ENCODE peak calls at places on chromosome 15, in five cellular contexts. D is endothelial cell, F is pancreas, E is left ventricle myocardium inferior, J is NB4. X is an unnamed sample.

GRCh38 chr15:44034933-44035624 is 160.0 kb downstream of the FRMD5 start:
- DNase-seq in D (no peak), E (no peak), F (no peak), J (no peak), X (no peak)

GRCh38 chr15:30974112-30974511 is 17.3 kb downstream of the MTMR10 start:
- DNase-seq in E (no peak), J (no peak), F (no peak), D (no peak), X (no peak)

GRCh38 chr15:98943609-98944111 is 63.9 kb downstream of the PGPEP1L start:
- DNase-seq in E (peak), J (no peak), F (peak), D (no peak), X (no peak)

GRCh38 chr15:35281515-35281914 is 196.4 kb upstream of the NANOGP8 start:
- DNase-seq in F (no peak), D (no peak), E (no peak), J (no peak), X (no peak)

GRCh38 chr15:32687556-32687955 is 30.2 kb upstream of the GREM1 start:
- DNase-seq in E (no peak), D (no peak), F (no peak), J (no peak), X (no peak)

GRCh38 chr15:81547517-81548132 is 173.6 kb upstream of the TMC3 start:
- DNase-seq in F (no peak), E (no peak), D (no peak), J (no peak), X (no peak)

GRCh38 chr15:73906346-73907017 is 19.8 kb upstream of the LOXL1 start:
- DNase-seq in E (no peak), D (no peak), J (peak), F (no peak), X (no peak)

GRCh38 chr15:56805466-56806146 is 72.3 kb upstream of the ZNF280D start:
- DNase-seq in F (no peak), D (no peak), E (no peak), J (no peak), X (no peak)

GRCh38 chr15:78750566-78750965 is 60.7 kb downstream of the ADAMTS7 start:
- DNase-seq in F (no peak), D (no peak), E (no peak), J (no peak), X (no peak)

GRCh38 chr15:84992157-84992940 is 10.7 kb downstream of the PDE8A start:
- DNase-seq in J (peak), F (no peak), E (no peak), D (no peak), X (no peak)

GRCh38 chr15:51267047-51267713 is 71.2 kb downstream of the CYP19A1 start:
- DNase-seq in E (no peak), J (peak), F (no peak), D (peak), X (no peak)

GRCh38 chr15:101309436-101310162 is 14.6 kb upstream of the SNRPA1 start:
- DNase-seq in J (no peak), D (no peak), E (no peak), F (no peak), X (no peak)

GRCh38 chr15:80512729-80513670 is 108.8 kb downstream of the ARNT2 start:
- DNase-seq in D (no peak), E (no peak), F (no peak), J (no peak), X (no peak)

GRCh38 chr15:22253676-22254408 is 173.5 kb downstream of the OR4M2 start:
- DNase-seq in D (no peak), F (no peak), E (no peak), J (peak), X (peak)

GRCh38 chr15:71049706-71050422 is 65.4 kb upstream of the THSD4 start:
- DNase-seq in F (no peak), E (no peak), J (no peak), D (no peak), X (no peak)

GRCh38 chr15:78991879-78992278 is 47.0 kb upstream of the CTSH start:
- DNase-seq in F (no peak), D (no peak), J (no peak), E (no peak), X (no peak)

GRCh38 chr15:38267416-38268022 is 14.9 kb downstream of the SPRED1 start:
- DNase-seq in D (no peak), E (no peak), F (no peak), J (no peak), X (no peak)

GRCh38 chr15:78988361-78988911 is 43.6 kb upstream of the CTSH start:
- DNase-seq in E (peak), D (no peak), F (peak), J (peak), X (peak)

GRCh38 chr15:91710072-91710471 is 143.4 kb upstream of the SLCO3A1 start:
- DNase-seq in D (no peak), J (peak), E (no peak), F (no peak), X (no peak)

GRCh38 chr15:89912145-89912673 is 543 bp downstream of the ARPIN start:
- DNase-seq in F (peak), D (peak), E (peak), J (no peak), X (no peak)

GRCh38 chr15:34239151-34239761 is 14.4 kb downstream of the EMC4 start:
- DNase-seq in D (no peak), J (no peak), E (no peak), F (no peak), X (peak)

GRCh38 chr15:89462198-89462912 is 34.0 kb downstream of the RHCG start:
- DNase-seq in E (no peak), D (no peak), J (peak), F (peak), X (no peak)

GRCh38 chr15:28131400-28131799 is 32.3 kb upstream of the OCA2 start:
- DNase-seq in F (no peak), J (no peak), D (no peak), E (no peak), X (no peak)

GRCh38 chr15:97849183-97849582 is 111.3 kb upstream of the ARRDC4 start:
- DNase-seq in E (no peak), J (no peak), D (no peak), F (no peak), X (no peak)

GRCh38 chr15:95558131-95558530 is 772.4 kb upstream of the NR2F2 start:
- DNase-seq in E (no peak), J (no peak), D (no peak), F (no peak), X (no peak)

GRCh38 chr15:37134699-37135131 is 34.4 kb upstream of the MEIS2 start:
- DNase-seq in F (no peak), E (no peak), D (no peak), J (peak), X (no peak)

GRCh38 chr15:80317389-80318169 is 65.6 kb upstream of the CTXND1 start:
- DNase-seq in D (no peak), F (no peak), J (peak), E (peak), X (no peak)

GRCh38 chr15:77974098-77974414 is 103.5 kb downstream of the TBC1D2B start:
- DNase-seq in J (peak), E (peak), D (no peak), F (no peak), X (no peak)

GRCh38 chr15:90232196-90232595 is 1.5 kb downstream of the CIB1 start:
- DNase-seq in E (no peak), J (no peak), F (peak), D (no peak), X (no peak)

GRCh38 chr15:81329446-81329845 is 5.5 kb upstream of the STARD5 start:
- DNase-seq in E (no peak), J (no peak), F (no peak), D (no peak), X (no peak)

GRCh38 chr15:33142708-33143107 is 51.8 kb downstream of the FMN1 start:
- DNase-seq in D (no peak), E (no peak), F (no peak), J (no peak), X (no peak)

GRCh38 chr15:59699810-59700431 is 10.8 kb upstream of the BNIP2 start:
- DNase-seq in D (no peak), F (no peak), J (no peak), E (no peak), X (no peak)

GRCh38 chr15:36361351-36361870 is 218.0 kb upstream of the CDIN1 start:
- DNase-seq in D (no peak), F (no peak), E (no peak), J (no peak), X (no peak)

GRCh38 chr15:42091753-42092665 is 2.4 kb downstream of the PLA2G4D start:
- DNase-seq in E (no peak), F (no peak), D (no peak), J (peak), X (no peak)

DNA sequence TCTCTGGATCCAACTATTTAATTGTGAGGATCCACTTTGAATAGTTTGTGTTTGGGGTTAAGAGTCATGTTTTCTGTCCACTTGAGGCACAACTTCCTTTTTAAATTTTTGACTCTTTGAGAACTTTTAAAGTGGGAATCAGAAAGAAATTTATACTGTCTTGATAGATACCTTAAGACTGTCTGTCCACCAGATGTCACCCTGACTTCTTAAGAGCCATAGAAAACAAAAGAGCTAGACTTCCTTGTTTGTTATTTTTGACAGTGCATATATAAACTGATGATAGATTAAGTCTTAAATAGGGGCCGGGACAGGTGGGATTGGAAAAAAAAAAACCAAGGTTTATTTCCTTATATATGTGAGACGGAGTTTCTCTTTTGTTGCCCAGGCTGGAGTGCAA is 52.1 kb upstream of the WDR72 start:
- DNase-seq in F (no peak), J (peak), E (no peak), D (no peak), X (no peak)
- TF ChIP-seq CTCF in F (no peak), J (peak), E (peak), D (no peak), X (no peak)

DNA sequence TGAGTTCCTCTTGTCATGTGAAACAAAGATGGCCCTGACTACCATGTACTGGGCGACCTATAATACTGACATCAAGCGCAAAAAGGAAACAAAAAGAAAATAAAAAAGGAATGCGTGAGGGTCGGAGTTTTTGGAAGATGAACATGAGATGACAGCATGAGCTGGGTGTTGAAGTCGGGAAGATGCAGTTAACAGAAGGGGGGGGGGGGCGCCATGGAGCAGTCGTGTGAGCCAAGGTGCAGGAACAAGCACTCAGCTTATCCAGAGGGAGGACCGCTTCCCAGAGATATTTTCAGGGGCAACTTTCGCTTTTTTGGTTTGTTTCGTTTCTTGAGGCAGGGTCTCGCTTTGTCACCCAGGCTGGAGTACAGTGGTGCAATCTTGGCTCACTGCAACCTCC is 110.2 kb downstream of the RORA start:
- DNase-seq in F (no peak), J (peak), E (no peak), D (no peak), X (no peak)
- TF ChIP-seq CTCF in F (no peak), J (peak), E (no peak), D (no peak), X (no peak)

DNA sequence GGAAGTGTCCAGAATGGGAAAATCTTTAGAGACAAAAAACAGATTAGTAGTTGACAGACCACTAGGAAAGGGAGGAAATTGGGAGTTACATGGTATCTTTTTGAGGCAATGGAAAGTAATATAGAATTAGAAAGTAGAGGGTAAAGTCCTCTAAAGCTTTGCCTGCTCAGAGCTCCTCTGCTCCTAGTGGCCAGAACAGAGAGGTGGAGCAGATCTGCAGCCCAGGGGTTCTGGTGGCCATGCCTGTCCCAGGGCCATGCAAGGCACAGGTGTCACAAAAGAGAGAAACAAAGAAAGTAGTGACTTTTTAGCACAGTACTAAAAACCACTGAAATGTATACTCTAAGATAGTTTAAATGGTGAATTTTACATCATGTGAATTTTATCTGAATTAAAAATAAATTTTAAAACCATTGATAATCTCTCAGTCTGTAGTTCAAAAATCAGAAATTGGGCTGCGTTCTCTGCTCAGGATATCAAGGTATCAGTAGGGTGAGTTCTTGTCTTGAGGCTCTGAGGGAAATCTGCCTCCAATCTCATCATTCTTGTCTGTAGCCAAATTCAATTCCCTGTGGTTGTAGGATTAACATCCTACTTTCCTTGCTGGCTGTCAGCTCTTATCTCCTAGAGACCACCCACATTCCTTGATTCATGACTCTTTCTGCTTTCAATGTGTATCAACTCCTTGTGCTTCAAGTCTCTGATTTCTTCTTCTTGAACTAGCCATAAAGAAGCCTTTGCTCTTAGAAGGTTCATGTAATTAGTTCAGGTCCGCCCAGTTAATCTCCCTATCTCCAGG is 23.6 kb downstream of the PYGO1 start:
- DNase-seq in D (no peak), E (no peak), F (no peak), J (no peak), X (no peak)
- TF ChIP-seq CTCF in D (no peak), E (no peak), F (no peak), J (no peak), X (no peak)

GRCh38 chr15:86624261-86625036 is 544.8 kb downstream of the AGBL1 start:
- DNase-seq in F (peak), E (peak), J (peak), D (peak), X (no peak)
- TF ChIP-seq CTCF in F (no peak), E (peak), J (peak), D (peak), X (peak)

GRCh38 chr15:69954726-69955125 is 143.0 kb downstream of the TLE3 start:
- DNase-seq in E (no peak), J (no peak), D (no peak), F (no peak), X (no peak)

GRCh38 chr15:69951511-69952209 is 146.1 kb downstream of the TLE3 start:
- DNase-seq in D (no peak), J (no peak), F (no peak), E (no peak), X (no peak)

GRCh38 chr15:69952210-69952555 is 145.5 kb downstream of the TLE3 start:
- DNase-seq in F (no peak), E (no peak), D (no peak), J (no peak), X (no peak)

GRCh38 chr15:69955240-69955894 is 142.3 kb downstream of the TLE3 start:
- DNase-seq in F (no peak), J (no peak), D (no peak), E (no peak), X (no peak)

GRCh38 chr15:69953816-69954215 is 143.9 kb downstream of the TLE3 start:
- DNase-seq in D (no peak), J (no peak), E (no peak), F (no peak), X (no peak)
- TF ChIP-seq CTCF in D (no peak), J (no peak), E (no peak), F (no peak), X (no peak)

DNA sequence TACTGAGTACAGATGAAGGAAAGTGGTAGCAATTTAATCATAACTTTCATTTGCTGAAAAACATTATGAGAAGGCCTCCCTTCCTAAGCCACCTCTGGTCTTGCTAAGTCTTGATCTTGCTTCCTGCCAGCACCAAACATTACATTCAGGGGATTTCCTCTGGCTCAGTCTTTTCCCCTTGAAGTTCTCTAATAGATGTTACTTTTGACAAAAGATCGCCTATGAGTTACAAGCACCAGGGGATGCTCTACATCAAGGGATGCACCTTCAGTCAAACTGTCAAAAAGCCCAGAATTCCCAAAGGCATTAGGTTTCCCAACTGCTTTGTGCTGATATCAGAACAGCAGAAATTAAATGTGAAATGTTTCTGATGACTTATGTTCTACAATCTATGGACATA is 47.3 kb downstream of the AQP9 start:
- DNase-seq in E (no peak), F (no peak), D (no peak), J (peak), X (no peak)
- TF ChIP-seq CTCF in E (no peak), F (no peak), D (no peak), J (no peak), X (no peak)

GRCh38 chr15:53389271-53389670 is 370.2 kb downstream of the WDR72 start:
- DNase-seq in F (no peak), D (no peak), J (no peak), E (no peak), X (no peak)

GRCh38 chr15:53384417-53384816 is 375.0 kb downstream of the WDR72 start:
- DNase-seq in J (peak), D (peak), F (peak), E (no peak), X (no peak)
- TF ChIP-seq CTCF in J (peak), D (no peak), F (peak), E (no peak), X (no peak)

GRCh38 chr15:75731248-75732100 is 18.8 kb upstream of the CSPG4 start:
- DNase-seq in J (peak), F (no peak), D (no peak), E (peak), X (no peak)
- TF ChIP-seq CTCF in J (peak), F (no peak), D (no peak), E (no peak), X (no peak)

GRCh38 chr15:47027322-47027946 is 689.9 kb upstream of the SEMA6D start:
- DNase-seq in D (no peak), J (peak), E (no peak), F (no peak), X (no peak)
- TF ChIP-seq CTCF in D (no peak), J (peak), E (no peak), F (no peak), X (no peak)

DNA sequence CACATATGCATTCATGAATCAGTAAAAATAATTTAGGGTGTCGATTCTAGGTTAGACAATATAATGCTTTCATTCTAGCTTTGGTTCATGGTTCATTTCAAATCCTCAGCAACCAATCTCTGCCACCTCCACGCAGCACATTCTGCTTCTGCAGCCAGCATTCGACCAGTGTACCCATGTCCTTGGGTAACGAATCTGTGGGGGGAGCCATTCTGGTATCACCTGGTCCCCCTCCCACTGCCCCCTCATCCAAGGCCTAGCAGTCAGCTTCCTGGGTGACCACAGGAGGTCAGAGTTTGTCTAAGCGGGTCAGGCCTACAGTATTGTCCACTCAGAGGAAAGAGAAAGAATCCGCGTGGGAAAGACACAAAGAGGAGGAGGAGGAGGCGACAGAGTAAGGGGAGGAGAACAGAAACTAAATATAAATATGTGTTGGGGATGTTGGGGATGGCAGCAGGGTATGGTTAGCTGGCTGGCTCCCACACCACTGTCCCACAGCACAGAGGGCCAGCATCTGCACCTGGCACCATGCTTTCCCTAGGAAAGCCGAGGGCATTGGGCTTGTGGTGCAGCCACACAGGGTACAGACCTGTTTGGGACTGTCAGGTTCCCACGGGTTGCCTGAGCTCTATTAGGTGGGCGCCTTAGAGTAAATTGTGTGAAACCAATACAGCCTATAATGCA is 12.1 kb downstream of the PAK6 start:
- DNase-seq in D (no peak), J (no peak), F (no peak), E (peak), X (no peak)
- TF ChIP-seq CTCF in D (no peak), J (no peak), F (no peak), E (no peak), X (no peak)